ENCODE peak calls at places on chromosome 5, in four cellular contexts. C is H9, Q is mesenchymal stem cell, X is H1. M is an unnamed sample.

GRCh38 chr5:90709323-90710148 is 150.9 kb downstream of the ADGRV1 start:
- DNase-seq in Q (peak), C (peak), X (no peak), M (peak)

GRCh38 chr5:134769206-134769605 is 10.6 kb downstream of the DDX46 start:
- DNase-seq in Q (peak), C (no peak), X (no peak), M (no peak)

GRCh38 chr5:61599370-61600140 is 267.5 kb downstream of the ZSWIM6 start:
- DNase-seq in C (no peak), Q (peak), X (no peak), M (no peak)

GRCh38 chr5:159504857-159505304 is 174.6 kb upstream of the IL12B start:
- DNase-seq in C (no peak), X (no peak), Q (peak), M (no peak)

GRCh38 chr5:174446446-174446845 is 277.9 kb upstream of the MSX2 start:
- DNase-seq in C (no peak), X (no peak), Q (no peak), M (no peak)

GRCh38 chr5:172303090-172303995 is 19.8 kb upstream of the UBTD2 start:
- DNase-seq in C (no peak), X (no peak), Q (no peak), M (no peak)

GRCh38 chr5:25009063-25009462 is 364.3 kb upstream of the CDH10 start:
- DNase-seq in C (no peak), X (no peak), Q (peak), M (no peak)

GRCh38 chr5:66840527-66841013 is 244.4 kb downstream of the MAST4 start:
- DNase-seq in C (no peak), Q (peak), X (no peak), M (no peak)

GRCh38 chr5:159337291-159337974 is 7.1 kb upstream of the IL12B start:
- DNase-seq in X (no peak), Q (peak), C (no peak), M (no peak)

GRCh38 chr5:9207820-9208418 is 338.0 kb downstream of the SEMA5A start:
- DNase-seq in C (no peak), X (no peak), Q (peak), M (no peak)

GRCh38 chr5:59358497-59358896 is 535.0 kb downstream of the PDE4D start:
- DNase-seq in X (no peak), Q (peak), C (peak), M (no peak)

GRCh38 chr5:5613261-5613990 is 190.9 kb downstream of the ICE1 start:
- DNase-seq in X (no peak), Q (no peak), C (no peak), M (no peak)

GRCh38 chr5:16713386-16713928 is 96.7 kb upstream of the RETREG1 start:
- DNase-seq in C (peak), Q (peak), X (no peak), M (peak)

GRCh38 chr5:121315786-121316185 is 535.9 kb upstream of the FTMT start:
- DNase-seq in C (no peak), Q (no peak), X (no peak), M (no peak)

GRCh38 chr5:109936996-109937395 is 247.3 kb downstream of the MAN2A1 start:
- DNase-seq in Q (no peak), C (no peak), X (no peak), M (no peak)

GRCh38 chr5:176700239-176700847 is 53.1 kb downstream of the TSPAN17 start:
- DNase-seq in C (no peak), X (peak), Q (no peak), M (peak)

GRCh38 chr5:146388418-146388817 is 49.8 kb downstream of the POU4F3 start:
- DNase-seq in X (no peak), Q (no peak), C (no peak), M (no peak)

GRCh38 chr5:161431963-161432362 is 114.6 kb downstream of the GABRB2 start:
- DNase-seq in X (peak), Q (no peak), C (no peak), M (no peak)

GRCh38 chr5:54556136-54556535 is 38.6 kb downstream of the SNX18 start:
- DNase-seq in C (no peak), X (no peak), Q (no peak), M (no peak)

GRCh38 chr5:55407059-55407684 is 99.4 kb downstream of the MTREX start:
- DNase-seq in C (no peak), Q (peak), X (no peak), M (no peak)

GRCh38 chr5:119270955-119271757 is 84.7 kb upstream of the TNFAIP8 start:
- DNase-seq in Q (peak), C (no peak), X (no peak), M (no peak)

GRCh38 chr5:68027519-68027918 is 188.0 kb upstream of the PIK3R1 start:
- DNase-seq in Q (peak), C (no peak), X (no peak), M (no peak)

GRCh38 chr5:166119506-166119905 is 2171.9 kb upstream of the WWC1 start:
- DNase-seq in X (no peak), Q (no peak), C (no peak), M (no peak)

GRCh38 chr5:168537176-168537575 is 8.1 kb downstream of the FBLL1 start:
- DNase-seq in Q (no peak), X (no peak), C (no peak), M (no peak)

GRCh38 chr5:164002214-164002613 is 496.8 kb downstream of the MAT2B start:
- DNase-seq in X (no peak), C (no peak), Q (peak), M (no peak)

GRCh38 chr5:137619191-137619870 is 116.6 kb downstream of the KLHL3 start:
- DNase-seq in C (no peak), Q (peak), X (no peak), M (no peak)

GRCh38 chr5:169886033-169886432 is 94.3 kb downstream of the INSYN2B start:
- DNase-seq in X (no peak), C (no peak), Q (no peak), M (no peak)

GRCh38 chr5:176364765-176365662 is at the start of gene ARL10:
- DNase-seq in Q (peak), X (no peak), C (peak), M (peak)

GRCh38 chr5:124090115-124090514 is 578.1 kb downstream of the CSNK1G3 start:
- DNase-seq in Q (no peak), X (no peak), C (no peak), M (no peak)

DNA sequence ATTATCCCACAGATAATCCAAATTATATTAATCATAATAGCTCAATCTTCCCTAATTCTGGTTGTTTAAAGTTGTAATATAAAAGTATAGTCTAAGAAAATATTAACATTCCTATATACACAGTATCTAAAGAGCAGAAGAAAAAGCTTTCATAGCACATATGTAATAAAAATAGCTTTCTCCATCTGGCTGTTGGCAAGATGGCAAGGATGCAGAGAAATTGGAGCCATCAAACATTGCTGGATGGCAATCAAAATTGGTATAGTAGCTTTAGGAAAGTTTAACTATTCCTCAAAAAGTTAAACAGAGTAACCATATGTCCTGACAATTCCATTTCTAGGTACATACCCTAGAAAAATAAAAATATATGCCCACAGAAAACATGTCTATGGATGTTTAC is 66.8 kb downstream of the TBCA start:
- DNase-seq in X (no peak), C (no peak), Q (no peak), M (no peak)
- H2BK12ac ChIP-seq in X (no peak), C (no peak), Q (no peak), M (no peak)

DNA sequence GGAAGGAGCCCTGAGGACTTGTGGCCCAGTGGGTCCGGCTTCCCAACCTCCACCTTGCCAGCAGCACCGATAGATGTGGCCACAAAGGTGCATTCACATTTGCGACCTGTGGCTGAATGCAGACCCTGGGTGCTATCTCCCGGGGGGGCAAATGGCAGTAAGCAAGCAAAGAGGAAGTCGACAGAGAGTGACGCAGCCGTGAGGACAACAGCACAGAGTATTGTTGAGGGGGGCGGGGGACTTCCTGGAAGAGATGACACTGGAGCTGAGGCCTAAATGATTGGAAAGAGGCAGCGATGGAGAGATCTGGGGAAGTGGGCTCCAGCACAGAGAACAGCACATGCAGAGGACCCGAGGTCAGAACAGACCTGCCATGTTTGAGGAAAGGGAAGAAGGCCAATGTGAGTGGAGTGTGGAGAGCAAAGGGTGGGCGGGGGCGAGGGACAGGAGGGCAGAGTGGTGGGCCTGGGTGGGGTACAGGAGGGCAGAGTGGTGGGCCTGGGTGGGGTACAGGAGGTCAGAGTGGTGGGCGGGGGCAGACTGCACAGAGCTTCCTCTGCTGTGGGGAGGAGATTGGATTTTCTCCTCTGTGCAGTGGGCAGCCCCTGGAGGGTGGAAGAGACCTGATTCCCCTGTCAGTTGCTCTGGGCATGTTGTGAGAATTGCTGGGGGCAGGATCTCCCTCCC is 42.6 kb downstream of the ADAMTS2 start:
- DNase-seq in C (no peak), Q (no peak), X (no peak), M (no peak)
- H4K91ac ChIP-seq in C (no peak), Q (no peak), X (no peak), M (no peak)

GRCh38 chr5:149404746-149405549 is 25.9 kb upstream of the IL17B start:
- DNase-seq in C (no peak), X (no peak), Q (peak), M (no peak)

GRCh38 chr5:149405550-149406202 is 26.6 kb upstream of the IL17B start:
- DNase-seq in X (no peak), Q (peak), C (no peak), M (no peak)

GRCh38 chr5:149406979-149407306 is 27.9 kb upstream of the IL17B start:
- DNase-seq in C (no peak), Q (no peak), X (no peak), M (no peak)

GRCh38 chr5:149407331-149408251 is 28.5 kb upstream of the IL17B start:
- DNase-seq in Q (peak), X (no peak), C (no peak), M (no peak)

DNA sequence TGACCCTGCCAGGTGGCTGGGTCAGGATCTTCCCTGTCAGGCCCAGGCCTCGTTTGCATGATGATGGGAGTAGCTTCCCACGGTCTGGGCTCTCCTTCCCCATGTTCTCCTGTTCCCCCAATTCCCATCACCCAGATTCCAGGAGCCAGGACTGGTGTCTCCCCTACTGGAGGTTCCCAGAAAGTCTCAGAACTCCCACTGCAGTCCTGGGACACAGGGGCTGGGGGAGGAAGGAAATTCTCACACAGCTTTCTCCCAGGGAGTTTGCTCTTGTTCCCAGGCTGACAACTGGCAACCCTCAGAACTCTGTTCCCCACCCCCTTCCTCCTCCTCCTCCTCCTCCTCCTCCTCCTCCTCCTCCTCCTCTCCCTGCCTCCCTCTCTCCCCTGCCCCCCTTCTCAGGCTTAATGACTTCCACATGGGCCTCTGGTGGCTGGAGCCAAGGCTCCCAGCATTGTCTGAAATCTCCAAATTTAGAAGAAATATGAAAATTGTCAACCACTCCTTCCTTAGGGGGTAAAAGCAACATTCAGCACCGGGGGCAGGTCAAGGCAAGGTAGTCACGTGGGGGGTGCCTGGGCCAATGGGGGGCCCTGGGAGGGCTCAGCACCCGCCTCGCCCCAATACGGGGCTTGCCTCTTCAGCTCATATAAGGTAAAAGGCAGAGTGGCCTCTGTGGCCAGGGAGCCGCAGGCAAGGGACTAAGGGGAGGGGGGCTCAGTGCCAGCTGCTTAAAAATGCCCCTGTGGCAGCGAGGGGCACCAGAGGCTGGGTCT is 27.3 kb upstream of the IL17B start:
- DNase-seq in C (peak), Q (peak), X (no peak), M (no peak)
- H2BK12ac ChIP-seq in C (no peak), Q (peak), X (no peak), M (no peak)

DNA sequence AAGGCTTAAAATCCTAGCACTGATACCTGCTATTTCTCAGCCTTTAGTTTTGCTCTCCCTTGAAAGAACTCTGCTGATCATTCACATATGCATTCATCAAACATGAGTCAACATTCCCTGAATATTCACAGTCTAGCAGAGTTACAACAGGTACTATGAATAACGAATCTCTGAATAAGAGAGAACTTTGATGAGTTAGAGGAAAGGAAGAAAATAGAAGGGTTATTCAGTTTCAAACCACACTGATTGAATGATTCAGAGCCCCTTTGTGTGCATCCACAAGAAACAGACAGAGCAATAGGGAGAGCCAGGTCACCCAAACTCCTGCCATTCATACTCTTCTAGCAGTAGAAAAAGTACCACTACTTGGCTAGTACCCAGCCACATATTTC is 36.0 kb downstream of the FOXD1 start:
- DNase-seq in X (no peak), Q (no peak), C (no peak), M (no peak)
- H4K91ac ChIP-seq in X (no peak), Q (no peak), C (no peak), M (no peak)